ENCODE peak calls at places on chromosomes 11 and 22, in eight cellular contexts. One of them, this sample, is unnamed. For H3K27me3, the result is how much of the 10 kb centered on the place peaks cover.

GRCh38 chr11:134120143-134120850 is 51.4 kb downstream of the JAM3 start:
- DNase-seq in dorsolateral prefrontal cortex: peak
- DNase-seq in thoracic aorta: no peak
- DNase-seq in cardiac muscle cell: peak
- DNase-seq in neural progenitor cell: no peak
- DNase-seq in body of pancreas: peak
- DNase-seq in MM.1S: no peak
- DNase-seq in H7: no peak
- DNase-seq in this sample: peak

GRCh38 chr11:11993814-11994213 is 14.6 kb downstream of the DKK3 start:
- DNase-seq in body of pancreas: no peak
- DNase-seq in MM.1S: no peak
- DNase-seq in dorsolateral prefrontal cortex: peak
- DNase-seq in neural progenitor cell: peak
- DNase-seq in cardiac muscle cell: peak
- DNase-seq in thoracic aorta: no peak
- DNase-seq in H7: no peak
- DNase-seq in this sample: peak

GRCh38 chr11:110243804-110244203 is 52.6 kb downstream of the RDX start:
- DNase-seq in body of pancreas: no peak
- DNase-seq in cardiac muscle cell: no peak
- DNase-seq in dorsolateral prefrontal cortex: no peak
- DNase-seq in MM.1S: no peak
- DNase-seq in thoracic aorta: no peak
- DNase-seq in H7: no peak
- DNase-seq in neural progenitor cell: no peak
- DNase-seq in this sample: peak

GRCh38 chr11:16873289-16873688 is 134.8 kb downstream of the C11orf58 start:
- DNase-seq in MM.1S: no peak
- DNase-seq in thoracic aorta: no peak
- DNase-seq in body of pancreas: no peak
- DNase-seq in H7: no peak
- DNase-seq in dorsolateral prefrontal cortex: no peak
- DNase-seq in cardiac muscle cell: peak
- DNase-seq in neural progenitor cell: no peak
- DNase-seq in this sample: no peak

GRCh38 chr11:15286465-15286864 is 171.7 kb downstream of the INSC start:
- DNase-seq in dorsolateral prefrontal cortex: no peak
- DNase-seq in MM.1S: no peak
- DNase-seq in H7: no peak
- DNase-seq in body of pancreas: no peak
- DNase-seq in thoracic aorta: no peak
- DNase-seq in neural progenitor cell: no peak
- DNase-seq in cardiac muscle cell: no peak
- DNase-seq in this sample: no peak

GRCh38 chr11:802018-802617 is 2.9 kb downstream of the PIDD1 start:
- DNase-seq in neural progenitor cell: no peak
- DNase-seq in body of pancreas: no peak
- DNase-seq in H7: no peak
- DNase-seq in thoracic aorta: no peak
- DNase-seq in MM.1S: no peak
- DNase-seq in dorsolateral prefrontal cortex: no peak
- DNase-seq in cardiac muscle cell: no peak
- DNase-seq in this sample: no peak

GRCh38 chr11:14812776-14813175 is 79.3 kb downstream of the CYP2R1 start:
- DNase-seq in MM.1S: no peak
- DNase-seq in neural progenitor cell: peak
- DNase-seq in thoracic aorta: no peak
- DNase-seq in dorsolateral prefrontal cortex: no peak
- DNase-seq in body of pancreas: no peak
- DNase-seq in H7: peak
- DNase-seq in cardiac muscle cell: no peak
- DNase-seq in this sample: no peak

GRCh38 chr11:6621711-6622211 is 2.5 kb upstream of the TPP1 start:
- DNase-seq in body of pancreas: no peak
- DNase-seq in cardiac muscle cell: no peak
- DNase-seq in thoracic aorta: no peak
- DNase-seq in neural progenitor cell: no peak
- DNase-seq in H7: no peak
- DNase-seq in dorsolateral prefrontal cortex: no peak
- DNase-seq in MM.1S: no peak
- DNase-seq in this sample: no peak

GRCh38 chr22:42365337-42365865 is 66.8 kb downstream of the NFAM1 start:
- DNase-seq in dorsolateral prefrontal cortex: no peak
- DNase-seq in body of pancreas: no peak
- DNase-seq in MM.1S: no peak
- DNase-seq in thoracic aorta: no peak
- DNase-seq in neural progenitor cell: peak
- DNase-seq in H7: peak
- DNase-seq in cardiac muscle cell: no peak
- DNase-seq in this sample: no peak

GRCh38 chr11:117980716-117981115 is 5.5 kb upstream of the IL10RA start:
- DNase-seq in dorsolateral prefrontal cortex: no peak
- DNase-seq in MM.1S: no peak
- DNase-seq in neural progenitor cell: no peak
- DNase-seq in body of pancreas: no peak
- DNase-seq in H7: no peak
- DNase-seq in thoracic aorta: no peak
- DNase-seq in cardiac muscle cell: no peak
- DNase-seq in this sample: no peak

GRCh38 chr11:86396403-86396802 is 21.7 kb downstream of the CCDC81 start:
- DNase-seq in H7: no peak
- DNase-seq in body of pancreas: no peak
- DNase-seq in cardiac muscle cell: no peak
- DNase-seq in neural progenitor cell: no peak
- DNase-seq in MM.1S: no peak
- DNase-seq in thoracic aorta: no peak
- DNase-seq in dorsolateral prefrontal cortex: no peak
- DNase-seq in this sample: peak

GRCh38 chr22:36028646-36029405 is at the start of gene RBFOX2:
- DNase-seq in neural progenitor cell: peak
- DNase-seq in thoracic aorta: peak
- DNase-seq in cardiac muscle cell: peak
- DNase-seq in MM.1S: peak
- DNase-seq in body of pancreas: peak
- DNase-seq in dorsolateral prefrontal cortex: peak
- DNase-seq in H7: peak
- DNase-seq in this sample: peak

GRCh38 chr11:99423435-99423983 is 402.8 kb downstream of the CNTN5 start:
- DNase-seq in H7: no peak
- DNase-seq in body of pancreas: no peak
- DNase-seq in thoracic aorta: no peak
- DNase-seq in neural progenitor cell: no peak
- DNase-seq in dorsolateral prefrontal cortex: no peak
- DNase-seq in cardiac muscle cell: no peak
- DNase-seq in MM.1S: no peak
- DNase-seq in this sample: no peak

GRCh38 chr22:17302616-17303015 is 66.6 kb upstream of the CECR2 start:
- DNase-seq in neural progenitor cell: no peak
- DNase-seq in MM.1S: no peak
- DNase-seq in cardiac muscle cell: no peak
- DNase-seq in body of pancreas: no peak
- DNase-seq in thoracic aorta: no peak
- DNase-seq in H7: no peak
- DNase-seq in dorsolateral prefrontal cortex: no peak
- DNase-seq in this sample: no peak

GRCh38 chr11:129230006-129230405 is 37.9 kb upstream of the ARHGAP32 start:
- DNase-seq in thoracic aorta: no peak
- DNase-seq in dorsolateral prefrontal cortex: no peak
- DNase-seq in body of pancreas: no peak
- DNase-seq in MM.1S: no peak
- DNase-seq in H7: no peak
- DNase-seq in cardiac muscle cell: peak
- DNase-seq in neural progenitor cell: no peak
- DNase-seq in this sample: no peak

GRCh38 chr11:107741044-107741823 is 29.4 kb upstream of the SLN start:
- DNase-seq in cardiac muscle cell: peak
- DNase-seq in thoracic aorta: no peak
- DNase-seq in H7: peak
- DNase-seq in neural progenitor cell: peak
- DNase-seq in body of pancreas: peak
- DNase-seq in dorsolateral prefrontal cortex: no peak
- DNase-seq in MM.1S: peak
- DNase-seq in this sample: peak

GRCh38 chr11:114466742-114467141 is 27.5 kb downstream of the REXO2 start:
- DNase-seq in MM.1S: no peak
- DNase-seq in dorsolateral prefrontal cortex: no peak
- DNase-seq in thoracic aorta: no peak
- DNase-seq in cardiac muscle cell: peak
- DNase-seq in H7: no peak
- DNase-seq in body of pancreas: no peak
- DNase-seq in neural progenitor cell: no peak
- DNase-seq in this sample: no peak

GRCh38 chr11:120013325-120014250 is 124.3 kb downstream of the TRIM29 start:
- DNase-seq in dorsolateral prefrontal cortex: peak
- DNase-seq in H7: peak
- DNase-seq in cardiac muscle cell: peak
- DNase-seq in MM.1S: no peak
- DNase-seq in body of pancreas: peak
- DNase-seq in thoracic aorta: no peak
- DNase-seq in neural progenitor cell: peak
- DNase-seq in this sample: peak

GRCh38 chr11:75767793-75768111 is 826 bp upstream of the DGAT2 start:
- DNase-seq in cardiac muscle cell: no peak
- DNase-seq in dorsolateral prefrontal cortex: no peak
- DNase-seq in thoracic aorta: no peak
- DNase-seq in neural progenitor cell: no peak
- DNase-seq in body of pancreas: no peak
- DNase-seq in H7: no peak
- DNase-seq in MM.1S: no peak
- DNase-seq in this sample: no peak
- H3K27me3 ChIP-seq in cardiac muscle cell: under half
- H3K27me3 ChIP-seq in dorsolateral prefrontal cortex: under half
- H3K27me3 ChIP-seq in thoracic aorta: under half
- H3K27me3 ChIP-seq in neural progenitor cell: under half
- H3K27me3 ChIP-seq in body of pancreas: under half
- H3K27me3 ChIP-seq in H7: under half
- H3K27me3 ChIP-seq in MM.1S: under half
- H3K27me3 ChIP-seq in this sample: under half

DNA sequence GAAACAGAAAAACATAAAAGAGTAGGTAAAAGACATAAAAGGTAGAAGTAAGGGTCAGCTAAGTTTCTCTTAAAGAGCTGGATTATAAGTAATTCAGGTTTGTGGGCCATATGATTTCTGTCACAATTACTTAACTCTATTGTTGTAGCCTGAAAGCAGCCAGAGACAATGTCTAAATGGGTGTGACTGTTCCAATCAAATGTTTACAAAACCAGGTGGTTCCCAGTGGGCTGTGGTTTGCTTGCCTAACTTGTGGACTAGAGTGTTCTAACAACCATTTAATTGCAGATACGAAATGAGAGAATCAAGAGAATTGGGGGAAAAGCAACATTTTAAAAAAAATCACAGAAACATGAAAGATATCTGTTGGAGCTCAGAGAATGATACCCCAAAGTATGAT is 22.6 kb downstream of the OR6M1 start:
- DNase-seq in thoracic aorta: no peak
- DNase-seq in cardiac muscle cell: no peak
- DNase-seq in MM.1S: no peak
- DNase-seq in neural progenitor cell: no peak
- DNase-seq in body of pancreas: no peak
- DNase-seq in H7: no peak
- DNase-seq in dorsolateral prefrontal cortex: no peak
- DNase-seq in this sample: no peak
- H3K27me3 ChIP-seq in thoracic aorta: under half
- H3K27me3 ChIP-seq in cardiac muscle cell: under half
- H3K27me3 ChIP-seq in MM.1S: under half
- H3K27me3 ChIP-seq in neural progenitor cell: under half
- H3K27me3 ChIP-seq in body of pancreas: under half
- H3K27me3 ChIP-seq in H7: under half
- H3K27me3 ChIP-seq in dorsolateral prefrontal cortex: under half
- H3K27me3 ChIP-seq in this sample: under half

DNA sequence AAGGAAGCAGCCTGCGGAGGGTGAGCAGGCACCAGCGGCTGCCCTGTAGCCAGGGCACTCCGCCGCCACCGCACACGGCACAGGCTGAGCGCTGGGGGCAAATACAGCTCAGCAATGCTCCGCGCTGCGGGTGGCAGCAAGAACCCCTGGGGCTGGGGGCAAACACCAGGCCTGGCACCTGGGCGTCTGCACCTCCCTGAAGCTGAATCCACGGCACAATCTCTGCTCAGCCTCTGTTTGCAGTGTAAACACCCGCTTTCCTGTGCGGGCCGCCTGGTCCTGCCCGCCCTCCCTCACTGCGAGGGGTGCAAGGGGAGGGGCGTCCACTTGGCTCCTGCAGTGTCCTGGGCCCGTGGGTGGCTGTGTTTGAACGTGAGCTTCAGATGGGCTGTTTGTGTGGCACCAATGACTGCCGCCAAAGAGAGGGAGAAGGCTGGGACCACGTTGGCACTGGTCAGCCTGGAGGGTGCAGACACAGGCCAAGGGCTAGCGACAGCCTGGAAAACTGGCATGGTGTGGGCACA is 14.8 kb upstream of the MPPED1 start:
- DNase-seq in dorsolateral prefrontal cortex: no peak
- DNase-seq in thoracic aorta: no peak
- DNase-seq in neural progenitor cell: no peak
- DNase-seq in H7: no peak
- DNase-seq in cardiac muscle cell: no peak
- DNase-seq in MM.1S: no peak
- DNase-seq in body of pancreas: no peak
- DNase-seq in this sample: no peak
- H3K27me3 ChIP-seq in dorsolateral prefrontal cortex: under half
- H3K27me3 ChIP-seq in thoracic aorta: under half
- H3K27me3 ChIP-seq in neural progenitor cell: under half
- H3K27me3 ChIP-seq in H7: under half
- H3K27me3 ChIP-seq in cardiac muscle cell: under half
- H3K27me3 ChIP-seq in MM.1S: half or more
- H3K27me3 ChIP-seq in body of pancreas: under half
- H3K27me3 ChIP-seq in this sample: under half

DNA sequence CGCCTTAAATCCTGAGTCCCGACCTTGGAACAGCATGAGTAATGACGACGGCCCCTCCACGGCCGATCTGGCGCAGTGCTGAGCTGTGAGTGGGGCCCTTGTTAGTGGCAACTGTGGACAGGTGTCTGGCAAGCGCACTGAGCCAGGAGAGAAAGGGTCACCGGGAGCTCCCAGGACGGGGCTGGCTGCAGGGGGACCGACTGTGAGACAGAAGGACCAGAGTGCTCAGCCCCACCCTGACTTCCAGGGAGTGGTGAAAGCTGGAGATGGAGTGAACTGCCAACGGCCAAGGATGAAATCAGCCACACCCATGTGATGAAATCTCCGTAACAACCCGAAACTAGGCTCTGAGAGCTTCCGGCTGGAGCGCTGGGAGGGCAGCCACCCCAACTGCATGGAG is 228.6 kb downstream of the BRD1 start:
- DNase-seq in cardiac muscle cell: no peak
- DNase-seq in thoracic aorta: no peak
- DNase-seq in dorsolateral prefrontal cortex: no peak
- DNase-seq in MM.1S: no peak
- DNase-seq in neural progenitor cell: no peak
- DNase-seq in H7: no peak
- DNase-seq in body of pancreas: no peak
- DNase-seq in this sample: no peak
- H3K27me3 ChIP-seq in cardiac muscle cell: under half
- H3K27me3 ChIP-seq in thoracic aorta: under half
- H3K27me3 ChIP-seq in dorsolateral prefrontal cortex: under half
- H3K27me3 ChIP-seq in MM.1S: under half
- H3K27me3 ChIP-seq in neural progenitor cell: under half
- H3K27me3 ChIP-seq in H7: under half
- H3K27me3 ChIP-seq in body of pancreas: under half
- H3K27me3 ChIP-seq in this sample: under half

This sample was measured in bronchial epithelial cell.